ENCODE peak calls at places on chromosomes 12 and 14, in seven cellular contexts. O is stomach, G is body of pancreas, C is suprapubic skin, N is heart left ventricle, E is ovary, L is IMR-90. K is an unnamed sample. For H3K4me1, the result is how much of the 10 kb centered on the place peaks cover.

GRCh38 chr12:75650989-75651695 is 139.7 kb upstream of the KRR1 start:
- DNase-seq in O (no peak), G (no peak), C (no peak), N (no peak), E (no peak), L (no peak), K (peak)

GRCh38 chr12:91651728-91652127 is 469.1 kb upstream of the DCN start:
- DNase-seq in O (no peak), G (no peak), C (no peak), N (no peak), E (no peak), L (no peak), K (no peak)

GRCh38 chr14:99806841-99807240 is 13.6 kb downstream of the EML1 start:
- DNase-seq in O (no peak), G (no peak), C (no peak), N (no peak), E (no peak), L (no peak), K (no peak)

GRCh38 chr14:85799668-85800067 is 269.7 kb downstream of the FLRT2 start:
- DNase-seq in O (no peak), G (no peak), C (no peak), N (no peak), E (no peak), L (no peak), K (no peak)

GRCh38 chr12:24728366-24728765 is 220.5 kb downstream of the BCAT1 start:
- DNase-seq in O (no peak), G (no peak), C (no peak), N (no peak), E (no peak), L (peak), K (no peak)

GRCh38 chr12:51349026-51349425 is 2.5 kb upstream of the CELA1 start:
- DNase-seq in O (no peak), G (no peak), C (no peak), N (no peak), E (no peak), L (peak), K (no peak)

GRCh38 chr14:42965512-42965911 is 1358.8 kb downstream of the LRFN5 start:
- DNase-seq in O (no peak), G (no peak), C (no peak), N (no peak), E (no peak), L (no peak), K (no peak)

GRCh38 chr12:108047130-108047550 is 81.9 kb upstream of the WSCD2 start:
- DNase-seq in O (no peak), G (no peak), C (no peak), N (no peak), E (no peak), L (no peak), K (no peak)

GRCh38 chr12:94208433-94208921 is 60.1 kb downstream of the PLXNC1 start:
- DNase-seq in O (no peak), G (no peak), C (no peak), N (no peak), E (no peak), L (no peak), K (peak)

GRCh38 chr14:52443506-52443905 is 108.8 kb downstream of the TXNDC16 start:
- DNase-seq in O (no peak), G (no peak), C (no peak), N (no peak), E (no peak), L (peak), K (no peak)

GRCh38 chr14:96082420-96083300 is 43.5 kb downstream of the C14orf132 start:
- DNase-seq in O (no peak), G (no peak), C (no peak), N (no peak), E (no peak), L (no peak), K (no peak)

GRCh38 chr14:24609667-24610344 is at the start of gene GZMH:
- DNase-seq in O (no peak), G (no peak), C (no peak), N (no peak), E (no peak), L (no peak), K (no peak)

GRCh38 chr12:71194657-71195056 is 36.9 kb upstream of the TSPAN8 start:
- DNase-seq in O (no peak), G (no peak), C (no peak), N (no peak), E (no peak), L (no peak), K (no peak)

GRCh38 chr14:63273717-63274673 is 44.7 kb downstream of the GPHB5 start:
- DNase-seq in O (no peak), G (no peak), C (no peak), N (no peak), E (no peak), L (no peak), K (peak)

GRCh38 chr14:93976477-93977057 is at the start of gene ASB2:
- DNase-seq in O (no peak), G (no peak), C (no peak), N (no peak), E (no peak), L (peak), K (no peak)

GRCh38 chr14:93974833-93975232 is 1.5 kb downstream of the ASB2 start:
- DNase-seq in O (no peak), G (no peak), C (no peak), N (no peak), E (no peak), L (no peak), K (no peak)

GRCh38 chr14:93974299-93974698 is 2.1 kb downstream of the ASB2 start:
- DNase-seq in O (no peak), G (no peak), C (no peak), N (no peak), E (no peak), L (no peak), K (no peak)

GRCh38 chr14:93977171-93977570 is 801 bp upstream of the ASB2 start:
- DNase-seq in O (no peak), G (no peak), C (no peak), N (no peak), E (no peak), L (no peak), K (no peak)

DNA sequence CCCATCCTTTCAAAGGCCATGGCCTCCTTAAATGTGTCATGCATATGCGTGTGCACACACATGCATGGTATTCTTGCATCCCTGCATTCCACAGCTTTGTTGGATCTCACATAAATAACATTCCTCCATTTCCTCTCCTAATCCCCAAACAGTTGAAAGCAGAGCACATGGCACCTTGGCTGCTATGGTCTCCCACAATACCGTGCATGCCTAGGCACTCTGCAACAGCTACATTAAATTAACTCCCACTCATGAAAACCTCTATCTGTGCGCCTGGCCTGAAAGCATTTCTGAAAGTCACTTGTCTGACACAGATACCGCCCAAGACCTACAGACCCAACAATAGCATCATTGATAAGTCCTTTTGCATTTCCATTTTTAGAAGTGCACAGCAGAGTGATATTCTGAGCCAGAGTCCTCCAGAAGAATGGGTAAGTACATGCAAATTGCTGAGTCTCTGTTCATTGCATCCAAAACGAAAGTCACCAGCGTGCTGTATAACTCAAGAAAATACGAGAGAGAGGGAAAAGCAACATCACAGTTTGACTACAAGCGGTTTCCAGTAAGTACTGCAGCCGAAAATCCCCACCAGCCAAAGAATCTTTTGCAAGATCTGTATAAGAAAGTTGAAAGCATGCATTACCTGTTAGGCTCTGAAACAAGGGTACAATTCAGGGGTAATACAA is 436 bp downstream of the ASB2 start:
- DNase-seq in O (no peak), G (no peak), C (no peak), N (no peak), E (no peak), L (no peak), K (peak)
- TF ChIP-seq POLR2A in O (no peak), G (no peak), C (no peak), N (no peak), E (no peak), L (no peak), K (no peak)

DNA sequence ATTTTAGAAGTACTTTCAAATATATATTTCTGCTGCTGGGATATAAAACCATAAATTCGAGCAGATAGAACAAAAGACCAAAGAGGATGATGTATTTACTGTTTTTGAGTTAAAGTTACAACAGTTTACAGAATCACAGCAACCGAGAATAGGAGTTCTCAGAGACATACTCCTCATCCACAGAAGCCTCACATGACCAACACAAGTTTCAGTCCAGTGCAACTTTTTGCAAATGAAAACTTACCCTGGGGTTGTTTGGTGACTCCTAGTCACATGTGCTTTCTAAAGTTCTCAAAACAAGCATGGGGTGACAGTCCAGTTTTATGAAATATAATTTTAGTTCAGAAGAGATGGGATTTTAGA is 117.1 kb downstream of the PRKCH start:
- DNase-seq in O (no peak), G (no peak), C (no peak), N (no peak), E (no peak), L (no peak), K (no peak)
- H3K4me1 ChIP-seq in O (under half), G (under half), C (under half), N (under half), E (under half), L (under half), K (under half)

GRCh38 chr12:129109174-129110001 is 256.1 kb downstream of the GLT1D1 start:
- DNase-seq in O (no peak), G (no peak), C (no peak), N (no peak), E (no peak), L (no peak), K (no peak)
- TF ChIP-seq POLR2A in O (no peak), G (no peak), C (no peak), N (no peak), E (no peak), L (no peak), K (no peak)

DNA sequence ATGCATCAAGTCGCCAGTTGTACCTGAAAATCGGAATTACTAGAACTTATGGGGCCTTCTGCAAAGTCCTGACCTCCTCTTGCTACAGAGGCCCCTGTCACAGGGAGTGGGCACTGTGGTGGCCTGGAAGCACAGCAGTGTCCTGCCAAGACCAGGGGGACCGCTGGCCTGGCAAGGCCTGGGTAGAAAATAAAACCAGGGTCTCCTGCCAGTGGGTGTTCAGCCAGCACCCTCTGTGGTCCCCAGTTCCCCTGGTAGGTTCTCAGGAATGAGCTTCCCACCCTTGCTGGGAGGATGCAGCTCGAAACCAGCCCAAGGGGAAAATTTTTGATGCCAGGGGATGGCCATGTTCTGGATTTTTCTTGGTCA is 43.9 kb downstream of the RIN3 start:
- DNase-seq in O (no peak), G (no peak), C (no peak), N (no peak), E (no peak), L (no peak), K (no peak)
- H3K4me1 ChIP-seq in O (under half), G (under half), C (under half), N (under half), E (under half), L (under half), K (under half)

K was measured in testis.